ENCODE peak calls at places on chromosomes 16 and 17, in four cellular contexts. I, T, G and E are unnamed samples.
A peak's percentile ranks its signal among the peaks of the same experiment; 100 is the strongest.

GRCh38 chr17:33671493-33671892 is 378.4 kb upstream of the ASIC2 start:
- DNase-seq in I (no peak), T (no peak), G (no peak), E (no peak)

GRCh38 chr16:18950469-18951185 is 24.4 kb upstream of the SMG1 start:
- DNase-seq in T (no peak), I (no peak), G (no peak), E (no peak)

GRCh38 chr17:66443601-66444000 is 141.2 kb downstream of the PRKCA start:
- DNase-seq in G (no peak), T (no peak), I (no peak), E (no peak)

GRCh38 chr17:21033350-21033749 is 9.5 kb downstream of the USP22 start:
- DNase-seq in I (peak; percentile 48), G (no peak), T (no peak), E (no peak)

GRCh38 chr16:84738255-84739038 is 38.6 kb downstream of the USP10 start:
- DNase-seq in I (peak; percentile 70), G (peak; percentile 91), T (peak; percentile 91), E (peak; percentile 79)

GRCh38 chr17:67021196-67021595 is 23.2 kb upstream of the CACNG1 start:
- DNase-seq in T (no peak), I (no peak), G (no peak), E (no peak)

GRCh38 chr16:2520784-2521577 is 810 bp downstream of the AMDHD2 start:
- DNase-seq in I (no peak), T (peak; percentile 68), G (no peak), E (peak; percentile 45)

GRCh38 chr16:2092866-2093265 is 42.8 kb downstream of the PKD1 start:
- DNase-seq in I (no peak), T (no peak), G (no peak), E (no peak)

GRCh38 chr17:45172541-45173286 is 11.0 kb downstream of the HEXIM2 start:
- DNase-seq in T (peak; percentile 80), G (peak; percentile 70), I (peak; percentile 72), E (peak; percentile 75)

DNA sequence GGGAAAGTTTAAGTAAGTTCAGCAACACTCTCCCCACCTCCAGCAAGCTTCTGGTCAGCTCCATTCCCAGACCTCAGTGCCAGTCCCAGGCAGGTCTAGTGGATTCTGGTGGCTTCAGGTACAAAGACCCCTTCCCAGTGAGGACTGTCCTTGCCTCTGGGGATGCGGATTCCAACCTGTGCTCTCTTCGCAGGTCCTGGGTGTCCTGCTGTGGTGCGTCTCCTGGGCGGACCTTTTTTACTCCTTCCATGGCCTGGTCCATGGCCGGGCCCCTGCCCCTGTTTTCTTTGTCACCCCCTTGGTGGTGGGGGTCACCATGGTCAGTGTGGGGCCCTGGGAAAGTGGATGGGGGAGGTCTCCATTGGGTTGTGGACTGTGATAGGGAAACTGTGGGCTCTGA is 21.8 kb downstream of the ABCC3 start:
- DNase-seq in I (no peak), G (no peak), T (peak; percentile 61), E (no peak)
- H3K4me1 ChIP-seq in I (peaks cover 25% of the 10 kb centered on the region), G (peaks cover 2% of the 10 kb centered on the region), T (peaks cover 1% of the 10 kb centered on the region), E (no peaks in the 10 kb centered on the region)

DNA sequence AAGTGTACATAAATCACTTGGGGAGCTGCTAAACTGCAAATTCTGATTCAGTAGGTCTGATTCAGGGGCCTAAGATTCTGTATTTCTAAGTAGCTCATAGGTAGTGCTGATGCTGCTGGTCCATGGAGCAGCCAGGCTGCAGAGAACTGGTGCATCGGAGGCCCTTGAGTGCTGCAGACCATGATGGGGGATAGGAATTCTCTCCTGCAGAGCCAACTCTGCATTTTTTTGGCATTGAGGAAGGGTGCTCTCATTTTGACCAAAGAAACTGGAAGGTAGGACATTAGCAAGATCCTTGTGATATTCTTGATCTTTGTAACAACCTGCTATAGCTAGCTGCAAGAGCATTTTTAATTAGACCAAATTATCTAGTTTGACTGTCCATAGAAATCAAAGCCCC is 4.7 kb downstream of the HOXB2 start:
- DNase-seq in G (no peak), T (no peak), I (peak; percentile 37), E (no peak)
- H4K5ac ChIP-seq in G (no peak overlapping the region), T (no peak overlapping the region), I (peak overlapping the region; percentile 50), E (no peak overlapping the region)

DNA sequence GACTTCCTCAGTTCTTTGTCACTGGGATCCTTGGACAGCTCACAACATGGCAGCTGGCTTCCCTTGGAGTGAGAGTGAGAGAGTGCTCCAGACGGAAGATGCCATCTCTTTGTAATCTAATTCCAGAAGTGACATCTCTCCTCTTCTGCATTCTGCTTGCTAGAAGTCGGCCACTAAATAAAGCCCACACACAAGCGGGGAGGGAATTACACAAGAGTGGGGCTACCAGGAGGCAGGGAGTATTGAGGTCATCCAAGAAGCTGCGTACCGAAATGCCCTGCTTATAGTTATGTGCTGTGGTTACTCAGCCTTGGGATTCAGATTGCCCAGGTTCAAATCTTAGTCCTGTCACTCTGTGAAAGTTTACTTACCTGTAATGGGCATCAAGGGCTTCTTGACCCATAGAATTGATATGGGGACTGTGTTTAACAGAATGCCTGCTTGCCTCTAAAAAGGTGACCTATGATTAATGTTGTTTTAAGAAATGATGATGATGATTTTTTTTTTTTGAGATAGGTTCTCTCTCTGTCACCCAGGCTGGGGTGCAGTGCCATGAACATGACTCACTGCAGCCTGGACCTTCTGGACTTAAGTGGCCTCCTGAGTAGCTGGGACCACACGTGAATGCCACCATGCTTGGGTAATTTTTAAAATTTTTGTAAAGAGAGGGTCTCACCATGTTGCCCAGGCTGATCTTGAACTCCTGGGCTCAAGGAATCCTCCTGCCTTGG is 120.9 kb upstream of the HS3ST2 start:
- DNase-seq in I (no peak), G (no peak), T (no peak), E (no peak)
- H3K27ac ChIP-seq in I (no peak overlapping the region), G (no peak overlapping the region), T (no peak overlapping the region), E (no peak overlapping the region)

DNA sequence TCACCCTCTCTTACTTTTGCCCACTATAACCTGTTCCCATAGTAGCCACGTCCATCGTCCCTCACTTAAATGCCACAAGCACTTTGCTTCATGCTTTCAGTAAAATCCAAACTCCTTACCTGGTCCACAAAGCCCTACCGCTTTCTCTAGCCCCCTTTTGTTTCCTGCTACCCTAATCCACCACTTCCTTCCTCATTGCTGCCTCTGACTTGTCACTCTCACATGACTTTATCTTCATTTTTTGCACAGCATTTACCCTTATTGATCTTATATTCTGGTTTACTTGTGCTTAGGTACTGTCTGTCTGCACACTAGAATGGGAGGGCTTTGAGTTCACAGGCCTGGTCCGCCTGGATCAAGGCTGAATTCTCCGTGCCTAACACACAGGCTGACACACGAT is 340.0 kb downstream of the XYLT1 start:
- DNase-seq in T (no peak), I (no peak), G (no peak), E (no peak)
- H3K4me1 ChIP-seq in T (no peaks in the 10 kb centered on the region), I (no peaks in the 10 kb centered on the region), G (peaks cover 4% of the 10 kb centered on the region), E (no peaks in the 10 kb centered on the region)

DNA sequence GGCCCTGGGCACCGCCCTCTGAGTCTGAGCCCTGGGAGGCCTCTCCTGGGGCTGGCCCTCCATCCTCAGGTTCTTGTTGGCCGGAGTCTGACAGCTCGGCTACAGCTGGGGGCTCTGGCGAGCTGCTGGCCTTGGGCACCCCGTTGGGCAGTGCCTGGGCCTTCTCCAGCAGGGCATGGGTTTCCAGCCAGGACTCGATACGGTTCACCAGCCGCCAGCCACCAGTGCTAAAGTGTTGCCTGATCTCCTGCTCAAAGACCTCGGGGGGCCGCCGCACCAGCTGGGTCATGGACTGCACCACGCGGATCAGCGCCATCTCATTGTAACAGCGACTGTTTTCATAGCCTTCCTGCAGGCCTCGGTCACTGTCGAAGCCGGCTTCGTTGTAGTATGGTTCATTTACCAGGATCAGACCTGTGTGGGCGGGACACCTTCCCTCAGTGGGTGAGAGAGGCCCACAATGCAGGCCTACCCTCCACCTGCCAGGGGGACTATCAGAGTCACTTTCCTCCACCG is 6.8 kb downstream of the SPHK1 start:
- DNase-seq in G (no peak), T (no peak), I (no peak), E (no peak)
- H4K5ac ChIP-seq in G (no peak overlapping the region), T (no peak overlapping the region), I (no peak overlapping the region), E (no peak overlapping the region)

GRCh38 chr17:49741692-49742076 is 22.2 kb downstream of the FAM117A start:
- DNase-seq in G (no peak), T (no peak), I (no peak), E (no peak)

GRCh38 chr17:49741009-49741691 is 22.8 kb downstream of the FAM117A start:
- DNase-seq in G (no peak), I (peak; percentile 33), T (no peak), E (no peak)

GRCh38 chr17:49745175-49746139 is 18.5 kb downstream of the FAM117A start:
- DNase-seq in T (no peak), I (no peak), G (no peak), E (no peak)

GRCh38 chr17:49739662-49740271 is 24.2 kb downstream of the FAM117A start:
- DNase-seq in G (no peak), I (peak; percentile 16), T (peak; percentile 62), E (no peak)

DNA sequence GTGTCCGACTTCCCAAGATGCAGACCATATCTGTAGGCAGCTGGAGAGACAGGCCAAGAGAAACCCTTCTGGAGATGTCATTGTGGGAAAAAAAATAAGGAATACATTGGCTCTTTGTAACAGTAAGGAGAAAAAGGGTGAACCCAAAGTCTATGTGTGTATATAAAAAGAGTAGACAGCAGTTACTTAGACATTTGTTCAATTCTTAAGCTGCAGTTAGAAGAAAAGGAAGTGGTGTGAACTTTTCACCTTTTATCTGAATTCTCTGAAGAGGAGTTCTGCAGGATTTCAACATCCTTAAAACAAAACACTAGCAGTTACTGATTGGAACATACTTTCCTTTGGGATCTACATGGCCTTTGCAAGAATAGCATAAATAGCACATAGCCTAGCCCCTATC is 21.7 kb downstream of the FAM117A start:
- DNase-seq in T (no peak), G (no peak), I (peak; percentile 34), E (no peak)
- H3K27ac ChIP-seq in T (no peak overlapping the region), G (no peak overlapping the region), I (no peak overlapping the region), E (no peak overlapping the region)

DNA sequence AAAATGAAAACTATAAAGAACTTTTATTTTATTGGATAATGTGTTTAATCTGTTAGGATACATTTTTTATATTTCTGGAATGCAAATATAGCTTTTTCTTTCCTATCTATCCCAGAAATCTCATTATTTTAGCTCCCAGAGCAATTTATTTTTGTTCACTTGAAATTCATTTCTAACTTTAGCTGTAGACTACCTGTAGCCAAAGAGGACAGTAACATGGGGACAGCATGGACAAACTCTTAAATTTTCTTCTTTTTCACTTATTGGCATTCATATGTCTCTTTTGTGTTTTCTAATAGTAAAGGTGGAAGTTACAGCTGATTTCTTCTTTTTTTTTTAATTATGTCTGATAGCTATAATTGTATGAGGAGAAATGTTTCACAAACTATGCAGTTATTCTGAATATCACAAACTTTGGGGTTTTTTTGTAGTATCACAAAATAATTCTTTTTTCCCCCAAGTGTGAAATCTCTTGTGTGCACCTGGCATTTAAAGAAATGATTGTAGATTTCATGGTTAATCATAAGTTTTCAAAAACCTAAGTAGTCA is 55.4 kb downstream of the VMP1 start:
- DNase-seq in T (no peak), G (no peak), I (no peak), E (no peak)
- H3K4me1 ChIP-seq in T (peaks cover 3% of the 10 kb centered on the region), G (no peaks in the 10 kb centered on the region), I (peaks cover 22% of the 10 kb centered on the region), E (peaks cover 3% of the 10 kb centered on the region)